ENCODE peak calls at places on chromosomes 13 and 19, in eight cellular contexts. Q is esophagus muscularis mucosa, S is transverse colon, G is H1, J is K562, D is upper lobe of left lung, R is SK-N-SH, N is sigmoid colon. H is an unnamed sample.

GRCh38 chr19:47176071-47176626 is 45.5 kb downstream of the SAE1 start:
- DNase-seq in Q (no peak), S (no peak), G (no peak), J (no peak), D (no peak), R (no peak), N (no peak), H (no peak)

GRCh38 chr19:55369651-55370304 is 485 bp downstream of the IL11 start:
- DNase-seq in Q (no peak), S (no peak), G (peak; percentile 87), J (peak; percentile 52), D (no peak), R (peak; percentile 96), N (no peak), H (no peak)

GRCh38 chr19:13613447-13613846 is 107.2 kb upstream of the CACNA1A start:
- DNase-seq in Q (no peak), S (no peak), G (no peak), J (no peak), D (no peak), R (no peak), N (no peak), H (no peak)

GRCh38 chr13:59750860-59751259 is 412.9 kb downstream of the DIAPH3 start:
- DNase-seq in Q (no peak), S (no peak), G (peak; percentile 59), J (no peak), D (no peak), R (peak; percentile 60), N (no peak), H (no peak)

GRCh38 chr19:12944064-12944674 is 1.5 kb upstream of the RAD23A start:
- DNase-seq in Q (no peak), S (no peak), G (no peak), J (no peak), D (no peak), R (no peak), N (no peak), H (no peak)

GRCh38 chr19:16315825-16316505 is 8.7 kb upstream of the KLF2 start:
- DNase-seq in Q (no peak), S (peak; percentile 45), G (no peak), J (peak; percentile 85), D (peak; percentile 51), R (no peak), N (peak; percentile 90), H (no peak)

GRCh38 chr13:75372517-75372916 is 109.5 kb downstream of the TBC1D4 start:
- DNase-seq in Q (no peak), S (no peak), G (no peak), J (peak; percentile 38), D (no peak), R (peak; percentile 42), N (no peak), H (no peak)

GRCh38 chr13:97194473-97194872 is 27.7 kb upstream of the MBNL2 start:
- DNase-seq in Q (no peak), S (no peak), G (no peak), J (peak; percentile 76), D (no peak), R (no peak), N (no peak), H (no peak)

GRCh38 chr13:27536361-27537101 is 83.8 kb downstream of the LNX2 start:
- DNase-seq in Q (no peak), S (no peak), G (no peak), J (no peak), D (peak; percentile 79), R (no peak), N (no peak), H (no peak)

GRCh38 chr19:35049456-35049855 is 7.9 kb downstream of the HPN start:
- DNase-seq in Q (no peak), S (no peak), G (no peak), J (no peak), D (no peak), R (no peak), N (no peak), H (no peak)

GRCh38 chr13:72853000-72853399 is 71.1 kb downstream of the PIBF1 start:
- DNase-seq in Q (no peak), S (no peak), G (no peak), J (no peak), D (no peak), R (no peak), N (no peak), H (no peak)

GRCh38 chr19:47032171-47032811 is 12.7 kb downstream of the NPAS1 start:
- DNase-seq in Q (no peak), S (peak; percentile 67), G (peak; percentile 90), J (peak; percentile 63), D (peak; percentile 52), R (peak; percentile 75), N (no peak), H (no peak)

GRCh38 chr13:90883592-90883991 is 463.9 kb upstream of the MIR17HG start:
- DNase-seq in Q (no peak), S (no peak), G (no peak), J (no peak), D (no peak), R (no peak), N (no peak), H (no peak)

GRCh38 chr13:82833928-82834327 is 1048.3 kb downstream of the SLITRK1 start:
- DNase-seq in Q (no peak), S (no peak), G (no peak), J (no peak), D (no peak), R (no peak), N (no peak), H (no peak)

GRCh38 chr19:12295191-12295590 is 508 bp upstream of the ZNF44 start:
- DNase-seq in Q (no peak), S (no peak), G (no peak), J (no peak), D (no peak), R (no peak), N (no peak), H (no peak)

GRCh38 chr13:64127192-64127591 is 2711.5 kb upstream of the PCDH20 start:
- DNase-seq in Q (no peak), S (no peak), G (no peak), J (no peak), D (no peak), R (no peak), N (no peak), H (no peak)

GRCh38 chr13:114067886-114068722 is 64.3 kb downstream of the RASA3 start:
- DNase-seq in Q (no peak), S (peak; percentile 72), G (no peak), J (no peak), D (peak; percentile 18), R (no peak), N (peak; percentile 61), H (peak; percentile 65)

GRCh38 chr19:28257396-28257795 is 955.6 kb downstream of the UQCRFS1 start:
- DNase-seq in Q (no peak), S (no peak), G (no peak), J (no peak), D (no peak), R (no peak), N (no peak), H (no peak)

GRCh38 chr19:46232029-46232428 is 2.5 kb downstream of the IGFL1 start:
- DNase-seq in Q (no peak), S (no peak), G (no peak), J (no peak), D (peak; percentile 59), R (no peak), N (no peak), H (no peak)

GRCh38 chr19:17328517-17329060 is 6.1 kb downstream of the ANO8 start:
- DNase-seq in Q (no peak), S (no peak), G (peak; percentile 74), J (peak; percentile 21), D (no peak), R (no peak), N (no peak), H (no peak)
- TF ChIP-seq POLR2AphosphoS5 in Q (no peak), S (no peak), G (no peak), J (no peak), D (no peak), R (no peak), N (no peak), H (no peak)

GRCh38 chr19:53158119-53158656 is 665 bp downstream of the ZNF347 start:
- DNase-seq in Q (no peak), S (peak; percentile 39), G (peak; percentile 65), J (peak; percentile 51), D (peak; percentile 28), R (peak; percentile 58), N (peak; percentile 66), H (peak; percentile 64)
- TF ChIP-seq EP300 in Q (no peak), S (no peak), G (no peak), J (no peak), D (no peak), R (no peak), N (no peak), H (no peak)

GRCh38 chr19:48613852-48614435 is 932 bp downstream of the FAM83E start:
- DNase-seq in Q (no peak), S (no peak), G (no peak), J (no peak), D (no peak), R (no peak), N (no peak), H (no peak)

GRCh38 chr19:48611872-48612271 is 3.0 kb downstream of the FAM83E start:
- DNase-seq in Q (no peak), S (no peak), G (no peak), J (no peak), D (no peak), R (no peak), N (no peak), H (no peak)

GRCh38 chr19:48614436-48615144 is at the start of gene FAM83E:
- DNase-seq in Q (no peak), S (peak; percentile 96), G (peak; percentile 86), J (peak; percentile 72), D (peak; percentile 95), R (no peak), N (no peak), H (no peak)

GRCh38 chr19:48615145-48616040 is 517 bp upstream of the FAM83E start:
- DNase-seq in Q (no peak), S (no peak), G (no peak), J (no peak), D (no peak), R (no peak), N (no peak), H (no peak)

DNA sequence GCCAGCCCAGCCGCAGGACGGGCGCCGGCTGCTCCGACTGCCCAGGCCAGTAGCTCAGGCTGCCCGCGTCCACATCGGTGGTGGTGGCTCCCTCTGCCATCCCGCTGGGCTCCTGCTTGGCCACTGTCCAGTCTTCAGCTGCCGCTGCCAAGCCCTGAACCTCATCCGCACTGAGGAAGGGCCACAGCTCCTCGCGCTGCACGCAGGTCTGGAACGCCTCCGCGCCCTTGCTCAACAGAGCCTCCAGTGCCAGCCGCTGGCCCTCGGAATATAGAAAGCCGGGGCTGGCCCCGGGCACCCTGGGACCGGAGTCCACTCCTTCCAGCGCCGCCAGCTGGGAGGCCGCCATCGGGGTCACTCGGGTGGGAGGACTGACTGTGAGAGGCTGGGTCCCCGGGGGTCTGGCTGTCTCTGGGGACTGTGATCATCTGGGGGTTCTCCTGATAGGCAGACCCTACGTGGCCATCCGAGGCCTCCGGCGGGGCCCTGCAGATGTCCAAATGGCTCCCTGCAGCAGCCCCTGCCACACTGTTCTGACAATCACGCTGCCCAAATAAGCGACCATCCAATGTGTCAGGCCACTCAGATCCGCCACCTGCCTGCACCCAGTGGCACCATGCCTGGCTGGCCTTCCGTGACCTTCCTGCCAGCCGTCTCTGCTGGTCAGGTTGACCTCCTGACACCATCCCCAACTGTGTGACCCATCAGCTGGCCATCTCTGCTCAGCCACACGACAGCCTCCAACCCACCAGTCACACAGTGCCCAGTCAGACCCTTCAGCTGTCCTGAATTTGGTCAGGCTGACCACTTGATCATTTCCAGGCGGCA is 1.6 kb downstream of the FAM83E start:
- DNase-seq in Q (no peak), S (peak; percentile 72), G (no peak), J (no peak), D (peak; percentile 45), R (no peak), N (no peak), H (no peak)
- TF ChIP-seq POLR2AphosphoS5 in Q (no peak), S (no peak), G (peak; percentile 89), J (no peak), D (no peak), R (no peak), N (no peak), H (no peak)

GRCh38 chr19:1388637-1389026 is 4.9 kb downstream of the NDUFS7 start:
- DNase-seq in Q (no peak), S (no peak), G (no peak), J (no peak), D (no peak), R (no peak), N (no peak), H (no peak)
- TF ChIP-seq EP300 in Q (no peak), S (no peak), G (no peak), J (no peak), D (no peak), R (no peak), N (no peak), H (no peak)

H was measured in suprapubic skin.